ENCODE peak calls at places on chromosomes 11 and 22, in eight cellular contexts. T is choroid plexus epithelial cell; M is nephron progenitor cell; O is PC-9; N is stomach; Q is stimulated activated CD8-positive, alpha-beta memory T cell treated with anti-CD3 and anti-CD28 coated beads, Interleukin-2, amount 100 ng/mL, for 1 hour; I is activated effector memory CD4-positive, alpha-beta T cell treated with Interleukin-2 at 50 U/mL for 16 hours; X is dermis blood vessel endothelial cell. H is an unnamed sample.

GRCh38 chr22:25928038-25928437 is 186.1 kb downstream of the MYO18B start:
- DNase-seq in T (no peak), M (no peak), O (no peak), N (no peak), Q (no peak), I (no peak), X (no peak), H (no peak)

GRCh38 chr11:65290448-65291165 is 24.1 kb upstream of the CDC42EP2 start:
- DNase-seq in T (peak), M (no peak), O (peak), N (peak), Q (no peak), I (no peak), X (peak), H (peak)

GRCh38 chr22:34099278-34099677 is 179.0 kb upstream of the LARGE1 start:
- DNase-seq in T (no peak), M (no peak), O (no peak), N (peak), Q (no peak), I (no peak), X (no peak), H (no peak)

GRCh38 chr11:114209904-114210303 is 86.3 kb upstream of the NNMT start:
- DNase-seq in T (peak), M (peak), O (no peak), N (no peak), Q (no peak), I (no peak), X (no peak), H (no peak)

GRCh38 chr22:28963362-28963761 is 80.0 kb downstream of the ZNRF3 start:
- DNase-seq in T (no peak), M (no peak), O (no peak), N (no peak), Q (no peak), I (no peak), X (no peak), H (no peak)

GRCh38 chr22:20566420-20567260 is 59.2 kb downstream of the MED15 start:
- DNase-seq in T (peak), M (no peak), O (peak), N (peak), Q (peak), I (peak), X (no peak), H (no peak)

GRCh38 chr11:73570415-73571114 is 27.3 kb downstream of the FAM168A start:
- DNase-seq in T (peak), M (no peak), O (peak), N (no peak), Q (no peak), I (no peak), X (peak), H (no peak)

GRCh38 chr11:85718991-85719807 is 33.2 kb upstream of the CCDC89 start:
- DNase-seq in T (peak), M (peak), O (peak), N (no peak), Q (no peak), I (no peak), X (peak), H (peak)

GRCh38 chr11:118001494-118001971 is 15.3 kb downstream of the IL10RA start:
- DNase-seq in T (no peak), M (no peak), O (no peak), N (no peak), Q (no peak), I (no peak), X (no peak), H (no peak)

H was measured in cardiac muscle cell.